ENCODE peak calls at places on chromosomes 3 and 15, in ten cellular contexts. B, N, O, T, I, Z, X, E, H and G are unnamed samples.
A peak's percentile ranks its signal among the peaks of the same experiment; 100 is the strongest.

GRCh38 chr3:133125171-133125570 is 87.0 kb downstream of the TMEM108 start:
- DNase-seq in X (no peak), I (no peak), E (no peak), N (no peak), B (no peak), Z (no peak), T (no peak), H (no peak), O (no peak), G (no peak)

GRCh38 chr3:188164248-188164687 is 10.3 kb downstream of the LPP start:
- DNase-seq in T (no peak), I (no peak), X (no peak), H (no peak), E (no peak), O (no peak), B (peak; percentile 89), Z (no peak), N (no peak), G (no peak)

GRCh38 chr15:98689431-98689861 is 41.1 kb downstream of the IGF1R start:
- DNase-seq in E (no peak), O (no peak), X (no peak), I (peak; percentile 49), H (no peak), T (no peak), B (no peak), N (no peak), Z (no peak), G (no peak)

GRCh38 chr15:52258461-52258860 is 37.1 kb downstream of the MYO5C start:
- DNase-seq in N (no peak), O (no peak), X (no peak), T (no peak), B (no peak), I (no peak), E (no peak), Z (no peak), H (no peak), G (no peak)

GRCh38 chr3:82973810-82974209 is 1212.4 kb upstream of the GBE1 start:
- DNase-seq in N (no peak), Z (no peak), E (no peak), O (no peak), X (no peak), T (no peak), I (no peak), H (no peak), B (no peak), G (no peak)

GRCh38 chr15:70142322-70143191 is 44.8 kb upstream of the TLE3 start:
- DNase-seq in X (no peak), T (no peak), B (no peak), O (peak; percentile 12), E (no peak), I (peak; percentile 92), N (no peak), H (no peak), Z (no peak), G (no peak)

GRCh38 chr15:43943511-43943910 is 116.7 kb downstream of the WDR76 start:
- DNase-seq in N (no peak), O (no peak), X (no peak), T (no peak), E (no peak), Z (no peak), I (peak; percentile 37), H (no peak), B (no peak), G (no peak)

GRCh38 chr3:62968128-62968527 is 92.9 kb upstream of the CADPS start:
- DNase-seq in O (no peak), X (no peak), B (no peak), N (no peak), H (no peak), E (no peak), T (no peak), I (no peak), Z (no peak), G (no peak)

GRCh38 chr15:99983171-99983891 is 250.1 kb upstream of the LYSMD4 start:
- DNase-seq in B (no peak), I (peak; percentile 35), E (no peak), H (no peak), O (no peak), N (no peak), T (no peak), Z (no peak), X (no peak), G (no peak)